ENCODE peak calls at places on chromosome 5, in six cellular contexts. T is brain microvascular endothelial cell, H is left ventricle myocardium inferior, R is A172, X is KBM-7, L is T-helper 1 cell. Y is an unnamed sample.

GRCh38 chr5:149271717-149272558 is at the start of gene AFAP1L1:
- DNase-seq in X (peak), L (no peak), H (peak), T (no peak), R (peak), Y (peak)

GRCh38 chr5:149528661-149529060 is 22.6 kb downstream of the CSNK1A1 start:
- DNase-seq in R (no peak), L (no peak), H (no peak), T (no peak), X (no peak), Y (no peak)

GRCh38 chr5:8848997-8849585 is 696.8 kb downstream of the SEMA5A start:
- DNase-seq in R (peak), L (no peak), X (no peak), H (no peak), T (peak), Y (no peak)

GRCh38 chr5:135120951-135121350 is 86.9 kb upstream of the PITX1 start:
- DNase-seq in X (no peak), R (no peak), H (no peak), L (no peak), T (no peak), Y (no peak)

GRCh38 chr5:123084730-123085605 is 4.1 kb upstream of the PRDM6 start:
- DNase-seq in R (no peak), H (no peak), X (no peak), L (no peak), T (no peak), Y (no peak)

GRCh38 chr5:144369001-144369400 is 198.3 kb downstream of the KCTD16 start:
- DNase-seq in L (no peak), R (no peak), X (no peak), T (no peak), H (no peak), Y (no peak)

GRCh38 chr5:172775326-172776234 is 4.6 kb upstream of the DUSP1 start:
- DNase-seq in H (peak), R (no peak), T (peak), X (no peak), L (no peak), Y (peak)

GRCh38 chr5:55313870-55314617 is 6.3 kb downstream of the MTREX start:
- DNase-seq in L (no peak), X (no peak), H (no peak), T (no peak), R (no peak), Y (no peak)

GRCh38 chr5:88675758-88676636 is 207.0 kb downstream of the MEF2C start:
- DNase-seq in H (no peak), L (no peak), X (no peak), T (no peak), R (peak), Y (peak)